ENCODE peak calls at places on chromosomes 4 and X, in four cellular contexts. U is GOT3; S is central memory CD4-positive, alpha-beta T cell; H is MCF 10A. P is an unnamed sample.

GRCh38 chr4:27861802-27862201 is 1001.2 kb downstream of the STIM2 start:
- DNase-seq in S (no peak), U (no peak), H (peak; percentile 8), P (no peak)

GRCh38 chrX:154366666-154367055 is 7.8 kb downstream of the FLNA start:
- DNase-seq in U (no peak), H (no peak), S (no peak), P (no peak)

GRCh38 chr4:23932935-23933334 is 43.1 kb upstream of the PPARGC1A start:
- DNase-seq in U (no peak), H (peak; percentile 46), S (no peak), P (no peak)

GRCh38 chr4:81446634-81447033 is 25.1 kb downstream of the RASGEF1B start:
- DNase-seq in H (no peak), S (no peak), U (no peak), P (no peak)

GRCh38 chr4:119026662-119027444 is 108.8 kb upstream of the MYOZ2 start:
- DNase-seq in U (no peak), H (no peak), S (no peak), P (no peak)

GRCh38 chrX:153984351-153985178 is 12.0 kb downstream of the TMEM187 start:
- DNase-seq in U (no peak), H (no peak), S (peak; percentile 41), P (no peak)

GRCh38 chr4:117971406-117971805 is 62.9 kb upstream of the NDST3 start:
- DNase-seq in U (no peak), H (no peak), S (no peak), P (no peak)

GRCh38 chr4:8050555-8051206 is 107.9 kb downstream of the ABLIM2 start:
- DNase-seq in U (no peak), H (peak; percentile 25), S (no peak), P (no peak)

GRCh38 chrX:18377802-18378201 is 23.3 kb upstream of the SCML2 start:
- DNase-seq in H (peak; percentile 37), U (no peak), S (peak; percentile 5), P (peak; percentile 46)

GRCh38 chrX:1661048-1661921 is 46.4 kb downstream of the ASMT start:
- DNase-seq in U (no peak), H (no peak), S (no peak), P (peak; percentile 90)

GRCh38 chrX:5842601-5843000 is 386.1 kb downstream of the NLGN4X start:
- DNase-seq in U (no peak), S (no peak), H (no peak), P (no peak)

GRCh38 chr4:92862509-92862908 is 558.7 kb downstream of the GRID2 start:
- DNase-seq in U (no peak), S (no peak), H (no peak), P (no peak)

GRCh38 chr4:7705062-7705461 is 234.6 kb downstream of the AFAP1 start:
- DNase-seq in H (no peak), S (no peak), U (no peak), P (no peak)

GRCh38 chr4:3010577-3010976 is 47.2 kb downstream of the GRK4 start:
- DNase-seq in S (no peak), H (peak; percentile 66), U (no peak), P (no peak)

GRCh38 chr4:168478868-168479267 is 1.4 kb downstream of the DDX60L start:
- DNase-seq in U (no peak), S (no peak), H (no peak), P (no peak)

GRCh38 chr4:4659871-4660651 is 118.2 kb upstream of the STX18 start:
- DNase-seq in H (peak; percentile 92), S (no peak), U (no peak), P (no peak)

GRCh38 chr4:52019941-52020657 is at the start of gene LRRC66:
- DNase-seq in S (no peak), U (no peak), H (peak; percentile 16), P (no peak)

GRCh38 chrX:54358424-54359211 is 772 bp upstream of the WNK3 start:
- DNase-seq in U (no peak), H (no peak), S (peak; percentile 30), P (peak; percentile 60)

GRCh38 chrX:153922932-153923857 is 2.9 kb downstream of the ARHGAP4 start:
- DNase-seq in S (no peak), U (no peak), H (peak; percentile 63), P (no peak)

GRCh38 chrX:138191998-138192397 is 519.5 kb downstream of the FGF13 start:
- DNase-seq in U (no peak), H (peak; percentile 43), S (no peak), P (no peak)

GRCh38 chrX:85111347-85111746 is 107.7 kb downstream of the APOOL start:
- DNase-seq in U (no peak), H (peak; percentile 30), S (no peak), P (no peak)

GRCh38 chr4:879730-880079 is 52.4 kb downstream of the GAK start:
- DNase-seq in H (no peak), U (no peak), S (peak; percentile 53), P (peak; percentile 71)

GRCh38 chr4:56149601-56150000 is 200.9 kb downstream of the CEP135 start:
- DNase-seq in H (no peak), U (no peak), S (no peak), P (no peak)

GRCh38 chr4:158938462-158939044 is 164.3 kb upstream of the RAPGEF2 start:
- DNase-seq in U (no peak), S (no peak), H (no peak), P (no peak)

GRCh38 chr4:16694491-16695276 is 203.8 kb downstream of the LDB2 start:
- DNase-seq in U (no peak), S (no peak), H (no peak), P (no peak)

GRCh38 chr4:2338754-2339457 is 77.0 kb upstream of the MXD4 start:
- DNase-seq in H (no peak), S (no peak), U (no peak), P (no peak)

GRCh38 chrX:112841114-112841819 is 636 bp upstream of the AMOT start:
- DNase-seq in U (no peak), S (peak; percentile 77), H (no peak), P (peak; percentile 75)

GRCh38 chrX:143757887-143758286 is 37.3 kb upstream of the SPANXN2 start:
- DNase-seq in S (no peak), U (no peak), H (no peak), P (no peak)

GRCh38 chrX:145405012-145405411 is 157.7 kb downstream of the SPANXN1 start:
- DNase-seq in S (no peak), U (no peak), H (peak; percentile 70), P (no peak)

GRCh38 chr4:17272154-17272553 is 239.7 kb downstream of the QDPR start:
- DNase-seq in U (no peak), S (no peak), H (no peak), P (no peak)

GRCh38 chr4:155604718-155605601 is 61.7 kb upstream of the GUCY1A1 start:
- DNase-seq in H (peak; percentile 86), U (no peak), S (no peak), P (no peak)

GRCh38 chr4:137768196-137768595 is 235.9 kb upstream of the PCDH18 start:
- DNase-seq in S (no peak), U (no peak), H (peak; percentile 8), P (no peak)

GRCh38 chrX:154490021-154490413 is 412 bp downstream of the SLC10A3 start:
- DNase-seq in H (peak; percentile 47), U (no peak), S (no peak), P (peak; percentile 62)

GRCh38 chr4:7194251-7195137 is 2.2 kb downstream of the SORCS2 start:
- DNase-seq in H (no peak), S (no peak), U (no peak), P (peak; percentile 62)

GRCh38 chr4:165493359-165493758 is 114.6 kb downstream of the CPE start:
- DNase-seq in U (no peak), H (peak; percentile 74), S (peak; percentile 39), P (peak; percentile 83)